ENCODE peak calls at places on chromosome 10, in seven cellular contexts. L is testis, R is A549, B is aorta, Y is GM23338, C is mammary epithelial cell, U is left ventricle myocardium inferior. V is an unnamed sample.
A peak's percentile ranks its signal among the peaks of the same experiment; 100 is the strongest.

GRCh38 chr10:102583435-102584417 is 60.6 kb upstream of the TRIM8 start:
- DNase-seq in L (peak; percentile 95), R (peak; percentile 87), B (peak; percentile 90), Y (peak; percentile 96), C (peak; percentile 66), U (peak; percentile 82), V (peak; percentile 88)

GRCh38 chr10:97572214-97572989 is at the start of gene ANKRD2:
- DNase-seq in L (peak; percentile 84), R (peak; percentile 86), B (peak; percentile 90), Y (peak; percentile 92), C (peak; percentile 67), U (peak; percentile 86), V (peak; percentile 89)

GRCh38 chr10:67780759-67781538 is 57.0 kb downstream of the DNAJC12 start:
- DNase-seq in L (no peak), R (no peak), B (no peak), Y (no peak), C (no peak), U (no peak), V (no peak)

GRCh38 chr10:34746094-34746493 is 69.0 kb downstream of the PARD3 start:
- DNase-seq in L (no peak), R (no peak), B (no peak), Y (no peak), C (peak; percentile 71), U (no peak), V (no peak)

GRCh38 chr10:103807996-103808395 is 47.4 kb downstream of the SH3PXD2A start:
- DNase-seq in L (no peak), R (no peak), B (peak; percentile 29), Y (no peak), C (no peak), U (no peak), V (no peak)

GRCh38 chr10:114041166-114041565 is 2.5 kb upstream of the ADRB1 start:
- DNase-seq in L (no peak), R (no peak), B (no peak), Y (no peak), C (no peak), U (no peak), V (no peak)

GRCh38 chr10:30443049-30443448 is 9.1 kb downstream of the MAP3K8 start:
- DNase-seq in L (no peak), R (no peak), B (no peak), Y (no peak), C (no peak), U (no peak), V (no peak)

GRCh38 chr10:71773221-71773971 is at the start of gene VSIR:
- DNase-seq in L (peak; percentile 88), R (peak; percentile 82), B (peak; percentile 93), Y (peak; percentile 81), C (peak; percentile 89), U (peak; percentile 93), V (peak; percentile 96)

GRCh38 chr10:67506083-67506756 is 189.8 kb downstream of the CTNNA3 start:
- DNase-seq in L (no peak), R (no peak), B (no peak), Y (no peak), C (no peak), U (no peak), V (no peak)

GRCh38 chr10:69224862-69225657 is 4.9 kb downstream of the HKDC1 start:
- DNase-seq in L (no peak), R (no peak), B (no peak), Y (no peak), C (peak; percentile 66), U (no peak), V (no peak)

GRCh38 chr10:125260260-125260659 is 99.9 kb upstream of the CTBP2 start:
- DNase-seq in L (no peak), R (no peak), B (no peak), Y (no peak), C (no peak), U (no peak), V (no peak)

GRCh38 chr10:122877264-122877663 is 2.1 kb downstream of the FAM24B start:
- DNase-seq in L (no peak), R (no peak), B (no peak), Y (no peak), C (no peak), U (no peak), V (no peak)

GRCh38 chr10:129759214-129760002 is 204.7 kb downstream of the EBF3 start:
- DNase-seq in L (peak; percentile 5), R (no peak), B (no peak), Y (no peak), C (no peak), U (no peak), V (peak; percentile 39)

GRCh38 chr10:3071405-3072198 is 4.3 kb downstream of the PFKP start:
- DNase-seq in L (no peak), R (peak; percentile 85), B (no peak), Y (no peak), C (peak; percentile 95), U (no peak), V (no peak)

GRCh38 chr10:126041804-126042231 is 145.5 kb downstream of the FANK1 start:
- DNase-seq in L (peak; percentile 72), R (peak; percentile 80), B (peak; percentile 96), Y (peak; percentile 67), C (peak; percentile 27), U (peak; percentile 80), V (peak; percentile 96)

GRCh38 chr10:71684356-71685173 is 35.0 kb downstream of the C10orf105 start:
- DNase-seq in L (no peak), R (peak; percentile 34), B (no peak), Y (no peak), C (no peak), U (no peak), V (no peak)

GRCh38 chr10:133307776-133308430 is 769 bp downstream of the TUBGCP2 start:
- DNase-seq in L (peak; percentile 93), R (peak; percentile 86), B (peak; percentile 80), Y (peak; percentile 78), C (peak; percentile 81), U (peak; percentile 57), V (no peak)

GRCh38 chr10:43867667-43868361 is 219.1 kb upstream of the ZNF32 start:
- DNase-seq in L (no peak), R (no peak), B (no peak), Y (no peak), C (no peak), U (no peak), V (peak; percentile 82)

GRCh38 chr10:52864459-52865106 is 92.0 kb upstream of the MBL2 start:
- DNase-seq in L (peak; percentile 68), R (peak; percentile 5), B (no peak), Y (peak; percentile 50), C (peak; percentile 98), U (peak; percentile 34), V (no peak)

GRCh38 chr10:43342279-43343125 is 28.9 kb upstream of the FXYD4 start:
- DNase-seq in L (no peak), R (no peak), B (no peak), Y (no peak), C (no peak), U (no peak), V (no peak)

GRCh38 chr10:89954787-89955566 is 253.6 kb downstream of the KIF20B start:
- DNase-seq in L (no peak), R (no peak), B (no peak), Y (peak; percentile 5), C (no peak), U (no peak), V (no peak)

GRCh38 chr10:110304394-110304779 is 333 bp downstream of the SMNDC1 start:
- DNase-seq in L (peak; percentile 41), R (no peak), B (peak; percentile 49), Y (no peak), C (no peak), U (no peak), V (no peak)

GRCh38 chr10:110304780-110305421 is at the start of gene SMNDC1:
- DNase-seq in L (peak; percentile 99), R (peak; percentile 99), B (peak; percentile 98), Y (peak; percentile 100), C (peak; percentile 96), U (peak; percentile 98), V (peak; percentile 99)

GRCh38 chr10:110305767-110306451 is 1.2 kb upstream of the SMNDC1 start:
- DNase-seq in L (peak; percentile 60), R (peak; percentile 90), B (no peak), Y (peak; percentile 82), C (peak; percentile 84), U (no peak), V (peak; percentile 40)

GRCh38 chr10:110306452-110306768 is 1.7 kb upstream of the SMNDC1 start:
- DNase-seq in L (no peak), R (no peak), B (no peak), Y (no peak), C (no peak), U (no peak), V (no peak)

DNA sequence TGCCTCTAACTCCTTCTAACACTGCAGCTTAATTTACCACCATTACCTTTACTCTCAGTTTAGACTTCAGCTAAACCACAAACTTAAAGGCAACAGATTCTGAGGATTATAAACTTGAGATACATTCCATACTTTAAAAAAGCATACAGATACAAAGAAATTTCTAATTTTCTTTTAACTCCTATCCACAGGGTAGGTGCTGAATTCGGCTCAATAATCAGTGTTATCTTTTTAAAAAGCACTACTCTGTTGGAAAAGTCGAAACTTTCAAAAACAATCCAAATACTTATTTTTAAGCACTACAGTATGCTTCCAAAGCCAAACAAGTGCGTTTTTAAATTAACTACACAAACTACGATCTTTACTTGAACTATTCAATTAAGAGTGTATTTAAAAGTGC is 1.0 kb downstream of the SMNDC1 start:
- DNase-seq in L (no peak), R (no peak), B (no peak), Y (no peak), C (no peak), U (no peak), V (no peak)
- H3K4me1 ChIP-seq in L (peaks cover 11% of the 10 kb centered on the region), R (peaks cover 63% of the 10 kb centered on the region), B (peaks cover 5% of the 10 kb centered on the region), Y (no peaks in the 10 kb centered on the region), C (peaks cover 19% of the 10 kb centered on the region), U (peaks cover 71% of the 10 kb centered on the region), V (no peaks in the 10 kb centered on the region)

GRCh38 chr10:5891009-5891408 is 966 bp downstream of the FBH1 start:
- DNase-seq in L (no peak), R (no peak), B (no peak), Y (no peak), C (no peak), U (no peak), V (no peak)
- H3K4me1 ChIP-seq in L (peaks cover 42% of the 10 kb centered on the region), R (peaks cover 23% of the 10 kb centered on the region), B (peaks cover 3% of the 10 kb centered on the region), Y (peaks cover 13% of the 10 kb centered on the region), C (peaks cover 24% of the 10 kb centered on the region), U (peaks cover 76% of the 10 kb centered on the region), V (peaks cover 40% of the 10 kb centered on the region)

GRCh38 chr10:17065273-17065672 is 64.3 kb downstream of the CUBN start:
- DNase-seq in L (no peak), R (no peak), B (no peak), Y (no peak), C (no peak), U (no peak), V (no peak)

GRCh38 chr10:17062493-17063487 is 66.8 kb downstream of the CUBN start:
- DNase-seq in L (peak; percentile 58), R (peak; percentile 83), B (peak; percentile 81), Y (no peak), C (peak; percentile 94), U (no peak), V (peak; percentile 82)

GRCh38 chr10:17066000-17066399 is 63.6 kb downstream of the CUBN start:
- DNase-seq in L (no peak), R (no peak), B (no peak), Y (no peak), C (no peak), U (no peak), V (no peak)

GRCh38 chr10:17066801-17067200 is 62.8 kb downstream of the CUBN start:
- DNase-seq in L (no peak), R (no peak), B (no peak), Y (no peak), C (no peak), U (no peak), V (no peak)

GRCh38 chr10:17064435-17064834 is 65.2 kb downstream of the CUBN start:
- DNase-seq in L (no peak), R (no peak), B (no peak), Y (peak; percentile 17), C (no peak), U (no peak), V (no peak)
- H3K4me1 ChIP-seq in L (peaks cover 6% of the 10 kb centered on the region), R (peaks cover 30% of the 10 kb centered on the region), B (peaks cover under 1% of the 10 kb centered on the region), Y (peaks cover 10% of the 10 kb centered on the region), C (peaks cover 37% of the 10 kb centered on the region), U (peaks cover 18% of the 10 kb centered on the region), V (no peaks in the 10 kb centered on the region)

GRCh38 chr10:100356067-100357017 is 9.3 kb downstream of the SCD start:
- DNase-seq in L (no peak), R (no peak), B (no peak), Y (no peak), C (no peak), U (no peak), V (no peak)
- H3K4me1 ChIP-seq in L (peaks cover 27% of the 10 kb centered on the region), R (peaks cover 89% of the 10 kb centered on the region), B (no peaks in the 10 kb centered on the region), Y (peaks cover 64% of the 10 kb centered on the region), C (peaks cover 26% of the 10 kb centered on the region), U (peaks cover 27% of the 10 kb centered on the region), V (no peaks in the 10 kb centered on the region)

V was measured in tibial artery.